ENCODE peak calls at places on chromosomes 16 and 17, in nine cellular contexts. One of them, this sample, is unnamed.

GRCh38 chr16:46673320-46674013 is 15.5 kb downstream of the VPS35 start:
- DNase-seq in HT1080: peak; percentile 68
- DNase-seq in substantia nigra: peak; percentile 16
- DNase-seq in testis: peak; percentile 77
- DNase-seq in caudate nucleus: no peak
- DNase-seq in stromal cell of bone marrow: peak; percentile 36
- DNase-seq in skeletal muscle cell: no peak
- DNase-seq in KBM-7: peak; percentile 80
- DNase-seq in GF-D8: peak; percentile 32
- DNase-seq in this sample: peak; percentile 78

GRCh38 chr17:6473128-6473767 is 29.0 kb downstream of the PIMREG start:
- DNase-seq in HT1080: peak; percentile 75
- DNase-seq in substantia nigra: peak; percentile 80
- DNase-seq in testis: peak; percentile 91
- DNase-seq in caudate nucleus: no peak
- DNase-seq in stromal cell of bone marrow: peak; percentile 51
- DNase-seq in skeletal muscle cell: no peak
- DNase-seq in KBM-7: peak; percentile 77
- DNase-seq in GF-D8: no peak
- DNase-seq in this sample: peak; percentile 15

GRCh38 chr17:4247981-4248388 is 15.8 kb downstream of the ANKFY1 start:
- DNase-seq in HT1080: peak; percentile 18
- DNase-seq in substantia nigra: no peak
- DNase-seq in testis: no peak
- DNase-seq in caudate nucleus: no peak
- DNase-seq in stromal cell of bone marrow: no peak
- DNase-seq in skeletal muscle cell: no peak
- DNase-seq in KBM-7: no peak
- DNase-seq in GF-D8: no peak
- DNase-seq in this sample: no peak

GRCh38 chr16:24609740-24610420 is 70.5 kb downstream of the RBBP6 start:
- DNase-seq in HT1080: no peak
- DNase-seq in substantia nigra: peak; percentile 72
- DNase-seq in testis: peak; percentile 63
- DNase-seq in caudate nucleus: peak; percentile 66
- DNase-seq in stromal cell of bone marrow: peak; percentile 17
- DNase-seq in skeletal muscle cell: no peak
- DNase-seq in KBM-7: no peak
- DNase-seq in GF-D8: no peak
- DNase-seq in this sample: no peak

GRCh38 chr17:77409282-77410161 is 268.8 kb downstream of the SEC14L1 start:
- DNase-seq in HT1080: no peak
- DNase-seq in substantia nigra: peak; percentile 27
- DNase-seq in testis: peak; percentile 72
- DNase-seq in caudate nucleus: no peak
- DNase-seq in stromal cell of bone marrow: no peak
- DNase-seq in skeletal muscle cell: no peak
- DNase-seq in KBM-7: no peak
- DNase-seq in GF-D8: no peak
- DNase-seq in this sample: no peak

GRCh38 chr16:9226924-9227323 is 135.5 kb downstream of the HAPSTR1 start:
- DNase-seq in HT1080: no peak
- DNase-seq in substantia nigra: no peak
- DNase-seq in testis: no peak
- DNase-seq in caudate nucleus: no peak
- DNase-seq in stromal cell of bone marrow: no peak
- DNase-seq in skeletal muscle cell: no peak
- DNase-seq in KBM-7: no peak
- DNase-seq in GF-D8: no peak
- DNase-seq in this sample: no peak

GRCh38 chr16:4611337-4612023 is 3.2 kb downstream of the UBALD1 start:
- DNase-seq in HT1080: no peak
- DNase-seq in substantia nigra: no peak
- DNase-seq in testis: no peak
- DNase-seq in caudate nucleus: no peak
- DNase-seq in stromal cell of bone marrow: no peak
- DNase-seq in skeletal muscle cell: no peak
- DNase-seq in KBM-7: no peak
- DNase-seq in GF-D8: no peak
- DNase-seq in this sample: no peak

GRCh38 chr17:59764292-59764741 is 56.9 kb downstream of the VMP1 start:
- DNase-seq in HT1080: no peak
- DNase-seq in substantia nigra: no peak
- DNase-seq in testis: no peak
- DNase-seq in caudate nucleus: no peak
- DNase-seq in stromal cell of bone marrow: no peak
- DNase-seq in skeletal muscle cell: no peak
- DNase-seq in KBM-7: no peak
- DNase-seq in GF-D8: no peak
- DNase-seq in this sample: no peak

GRCh38 chr17:76121932-76122383 is 18.4 kb upstream of the EXOC7 start:
- DNase-seq in HT1080: no peak
- DNase-seq in substantia nigra: peak; percentile 36
- DNase-seq in testis: peak; percentile 43
- DNase-seq in caudate nucleus: no peak
- DNase-seq in stromal cell of bone marrow: no peak
- DNase-seq in skeletal muscle cell: no peak
- DNase-seq in KBM-7: no peak
- DNase-seq in GF-D8: no peak
- DNase-seq in this sample: no peak

GRCh38 chr16:9407206-9407758 is 315.8 kb downstream of the HAPSTR1 start:
- DNase-seq in HT1080: no peak
- DNase-seq in substantia nigra: no peak
- DNase-seq in testis: no peak
- DNase-seq in caudate nucleus: no peak
- DNase-seq in stromal cell of bone marrow: no peak
- DNase-seq in skeletal muscle cell: no peak
- DNase-seq in KBM-7: no peak
- DNase-seq in GF-D8: no peak
- DNase-seq in this sample: no peak

GRCh38 chr16:56241596-56241995 is 50.3 kb downstream of the GNAO1 start:
- DNase-seq in HT1080: no peak
- DNase-seq in substantia nigra: no peak
- DNase-seq in testis: no peak
- DNase-seq in caudate nucleus: no peak
- DNase-seq in stromal cell of bone marrow: no peak
- DNase-seq in skeletal muscle cell: no peak
- DNase-seq in KBM-7: no peak
- DNase-seq in GF-D8: no peak
- DNase-seq in this sample: no peak

GRCh38 chr17:58918072-58918471 is 162.4 kb downstream of the PPM1E start:
- DNase-seq in HT1080: no peak
- DNase-seq in substantia nigra: no peak
- DNase-seq in testis: no peak
- DNase-seq in caudate nucleus: no peak
- DNase-seq in stromal cell of bone marrow: no peak
- DNase-seq in skeletal muscle cell: no peak
- DNase-seq in KBM-7: no peak
- DNase-seq in GF-D8: no peak
- DNase-seq in this sample: no peak

GRCh38 chr17:72463287-72464102 is 342.7 kb downstream of the SOX9 start:
- DNase-seq in HT1080: no peak
- DNase-seq in substantia nigra: no peak
- DNase-seq in testis: no peak
- DNase-seq in caudate nucleus: no peak
- DNase-seq in stromal cell of bone marrow: no peak
- DNase-seq in skeletal muscle cell: no peak
- DNase-seq in KBM-7: no peak
- DNase-seq in GF-D8: no peak
- DNase-seq in this sample: no peak

This sample was measured in Kasumi-1.